ENCODE peak calls at places on chromosomes 3 and 15, in six cellular contexts. M, A, J, Y, S and C are unnamed samples.

GRCh38 chr3:129530331-129530761 is 1.9 kb downstream of the RHO start:
- DNase-seq in S (peak), A (peak), J (peak), Y (peak), M (no peak), C (no peak)

GRCh38 chr15:27869697-27870281 is 229.3 kb downstream of the OCA2 start:
- DNase-seq in Y (no peak), M (no peak), J (no peak), A (no peak), S (no peak), C (no peak)

GRCh38 chr3:15601399-15602145 is at the start of the genes BTD and HACL1:
- DNase-seq in Y (peak), M (peak), J (peak), A (peak), S (peak), C (peak)

GRCh38 chr3:191329654-191330308 is 545 bp downstream of the UTS2B start:
- DNase-seq in M (peak), S (peak), Y (peak), A (peak), J (peak), C (peak)

GRCh38 chr3:8518138-8518537 is 16.5 kb downstream of the LMCD1 start:
- DNase-seq in Y (no peak), S (no peak), J (peak), A (peak), M (no peak), C (no peak)

GRCh38 chr15:61030451-61030850 is 198.7 kb downstream of the RORA start:
- DNase-seq in J (no peak), M (no peak), A (peak), S (no peak), Y (no peak), C (no peak)

GRCh38 chr15:66907826-66908502 is 157.4 kb upstream of the SMAD3 start:
- DNase-seq in Y (no peak), S (peak), M (no peak), J (no peak), A (peak), C (no peak)

GRCh38 chr3:52248165-52248541 is 2.6 kb downstream of the PPM1M start:
- DNase-seq in M (no peak), A (no peak), S (no peak), Y (no peak), J (no peak), C (no peak)

GRCh38 chr15:37372064-37372463 is 271.7 kb upstream of the MEIS2 start:
- DNase-seq in S (no peak), A (no peak), Y (no peak), M (no peak), J (no peak), C (peak)

GRCh38 chr3:188848947-188849346 is 322.8 kb upstream of the TPRG1 start:
- DNase-seq in A (no peak), Y (no peak), S (no peak), J (no peak), M (no peak), C (no peak)

GRCh38 chr15:25883860-25884259 is 20.7 kb upstream of the ATP10A start:
- DNase-seq in M (no peak), Y (no peak), J (no peak), S (no peak), A (peak), C (peak)

GRCh38 chr15:100307241-100307855 is 34.4 kb downstream of the ADAMTS17 start:
- DNase-seq in S (no peak), Y (no peak), J (no peak), M (no peak), A (no peak), C (no peak)

GRCh38 chr15:40845511-40846284 is 1.9 kb downstream of the SPINT1 start:
- DNase-seq in A (no peak), Y (peak), M (no peak), S (peak), J (no peak), C (peak)

GRCh38 chr15:40471105-40471777 is 457 bp downstream of the CHST14 start:
- DNase-seq in M (peak), A (peak), S (peak), Y (peak), J (peak), C (no peak)

GRCh38 chr3:37216597-37217097 is 42.3 kb upstream of the LRRFIP2 start:
- DNase-seq in M (no peak), J (no peak), A (no peak), S (no peak), Y (no peak), C (no peak)

GRCh38 chr15:70253461-70254156 is 155.9 kb upstream of the TLE3 start:
- DNase-seq in Y (no peak), J (no peak), M (no peak), A (no peak), S (no peak), C (no peak)

GRCh38 chr3:27423463-27423862 is 54.3 kb upstream of the NEK10 start:
- DNase-seq in S (no peak), J (peak), Y (peak), A (peak), M (no peak), C (no peak)

GRCh38 chr15:90291679-90292356 is 26.3 kb downstream of the NGRN start:
- DNase-seq in Y (peak), M (no peak), S (peak), A (no peak), J (no peak), C (peak)

GRCh38 chr3:195153121-195153520 is 117.8 kb downstream of the XXYLT1 start:
- DNase-seq in S (peak), J (peak), Y (peak), M (no peak), A (peak), C (no peak)

GRCh38 chr15:89829161-89829560 is 14.5 kb upstream of the ANPEP start:
- DNase-seq in M (no peak), A (no peak), Y (no peak), J (no peak), S (no peak), C (no peak)

GRCh38 chr3:25493786-25494185 is 65.7 kb downstream of the RARB start:
- DNase-seq in S (no peak), M (no peak), A (peak), J (no peak), Y (no peak), C (no peak)

GRCh38 chr3:4140921-4141320 is 162.2 kb upstream of the SETMAR start:
- DNase-seq in Y (no peak), J (no peak), M (no peak), A (no peak), S (no peak), C (no peak)

GRCh38 chr15:63497642-63498100 is 6.7 kb upstream of the USP3 start:
- DNase-seq in M (no peak), S (no peak), A (no peak), J (peak), Y (no peak), C (no peak)

GRCh38 chr15:68640791-68641331 is 62.1 kb downstream of the CORO2B start:
- DNase-seq in A (no peak), Y (no peak), M (no peak), J (no peak), S (no peak), C (no peak)

GRCh38 chr3:50448752-50449539 is 54.5 kb downstream of the CACNA2D2 start:
- DNase-seq in M (no peak), J (no peak), S (no peak), A (no peak), Y (no peak), C (no peak)
- H2BK5ac ChIP-seq in M (no peak), J (no peak), S (no peak), A (no peak), Y (no peak), C (no peak)

DNA sequence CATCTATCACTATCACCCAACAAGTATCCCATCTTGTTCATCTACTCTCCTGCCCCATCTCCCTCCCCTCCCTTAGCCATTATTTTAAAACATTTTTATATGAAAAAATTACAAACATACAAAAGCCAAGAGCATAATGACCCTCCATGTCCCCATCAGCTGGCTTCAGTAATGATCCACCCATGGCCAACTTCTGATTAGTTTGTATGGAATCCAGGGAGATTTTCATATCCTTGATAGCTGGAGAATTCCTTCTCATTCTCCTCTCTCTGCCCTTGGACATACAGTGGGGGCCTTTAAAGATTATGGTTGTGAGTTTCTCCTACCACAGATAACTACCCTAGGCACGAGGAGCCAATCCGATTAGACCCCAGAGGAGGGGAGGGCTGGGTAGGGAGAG is 40.2 kb downstream of the IRAK2 start:
- DNase-seq in A (peak), M (no peak), Y (no peak), S (no peak), J (no peak), C (no peak)
- H3K9ac ChIP-seq in A (peak), M (no peak), Y (no peak), S (no peak), J (peak), C (no peak)

GRCh38 chr15:76312540-76313174 is 1.4 kb upstream of the ETFA start:
- DNase-seq in A (peak), J (peak), M (no peak), Y (peak), S (no peak), C (peak)

GRCh38 chr15:76311071-76311956 is at the start of gene ETFA:
- DNase-seq in M (peak), S (peak), A (peak), J (peak), Y (peak), C (peak)

GRCh38 chr15:76313731-76314130 is 2.5 kb upstream of the ETFA start:
- DNase-seq in J (no peak), A (no peak), Y (no peak), M (no peak), S (no peak), C (peak)

GRCh38 chr15:76309561-76310330 is 1.5 kb downstream of the ETFA start:
- DNase-seq in J (peak), S (no peak), A (no peak), Y (peak), M (no peak), C (peak)

GRCh38 chr15:76310470-76311070 is 699 bp downstream of the ETFA start:
- DNase-seq in M (no peak), J (peak), A (no peak), Y (no peak), S (no peak), C (peak)
- H4K8ac ChIP-seq in M (no peak), J (peak), A (peak), Y (no peak), S (no peak), C (peak)

DNA sequence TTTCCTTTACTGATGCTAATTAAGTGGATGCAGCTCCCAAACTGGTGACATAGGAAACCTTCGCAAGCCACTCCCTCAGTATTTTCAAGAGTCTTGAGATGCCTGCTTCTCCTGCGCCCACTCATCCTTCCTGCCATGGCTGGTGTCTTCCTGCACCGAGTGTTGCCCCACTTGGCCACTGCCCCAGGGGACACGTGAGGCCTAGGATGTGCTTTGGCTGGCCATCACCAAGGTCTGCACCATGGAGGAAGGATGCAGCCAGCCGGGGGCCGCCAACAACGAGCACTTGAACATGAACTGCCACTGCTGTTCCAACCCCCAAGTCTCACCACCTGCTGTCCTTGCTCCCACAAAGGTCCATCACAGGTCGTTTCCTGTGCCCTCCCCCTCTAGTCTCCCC is 34.1 kb downstream of the EPHB3 start:
- DNase-seq in S (no peak), A (no peak), M (no peak), J (no peak), Y (no peak), C (no peak)
- H2BK5ac ChIP-seq in S (no peak), A (no peak), M (no peak), J (no peak), Y (no peak), C (no peak)

DNA sequence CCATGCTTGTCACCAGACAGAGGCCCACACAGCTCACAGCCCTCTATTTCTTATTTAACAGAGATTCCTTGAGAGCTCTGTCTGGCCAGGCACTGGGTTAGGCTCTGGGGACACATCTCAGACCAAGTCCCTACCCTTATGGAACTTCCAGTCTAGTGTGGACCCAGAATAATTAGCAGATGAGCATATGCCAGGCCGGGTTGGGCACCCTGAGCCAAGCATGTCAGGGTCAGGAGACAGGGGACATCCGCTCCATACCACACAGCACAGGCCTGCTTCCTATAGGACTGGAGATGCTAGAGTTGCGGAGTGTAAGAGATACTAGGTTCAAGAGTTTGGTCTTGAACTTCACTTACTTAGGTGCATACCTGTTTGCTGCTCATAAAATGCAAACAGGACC is 20.4 kb downstream of the MGLL start:
- DNase-seq in Y (no peak), S (no peak), J (no peak), M (no peak), A (no peak), C (no peak)
- H3K9ac ChIP-seq in Y (no peak), S (no peak), J (no peak), M (no peak), A (no peak), C (no peak)

GRCh38 chr3:9944271-9944670 is 7.9 kb downstream of the PRRT3 start:
- DNase-seq in M (no peak), S (no peak), Y (no peak), J (no peak), A (no peak), C (no peak)
- H4K8ac ChIP-seq in M (no peak), S (no peak), Y (no peak), J (no peak), A (no peak), C (no peak)

GRCh38 chr15:52441846-52442245 is 86.8 kb downstream of the MYO5A start:
- DNase-seq in S (no peak), M (no peak), Y (no peak), A (peak), J (no peak), C (peak)

GRCh38 chr15:52440414-52440813 is 88.3 kb downstream of the MYO5A start:
- DNase-seq in S (no peak), M (no peak), J (peak), Y (peak), A (peak), C (no peak)

GRCh38 chr15:52448010-52448890 is 80.4 kb downstream of the MYO5A start:
- DNase-seq in S (no peak), A (no peak), J (no peak), M (no peak), Y (no peak), C (no peak)

GRCh38 chr15:52445553-52445952 is 83.1 kb downstream of the MYO5A start:
- DNase-seq in J (no peak), M (no peak), S (no peak), A (no peak), Y (no peak), C (no peak)

GRCh38 chr15:52445954-52446353 is 82.7 kb downstream of the MYO5A start:
- DNase-seq in Y (no peak), S (peak), M (no peak), A (no peak), J (no peak), C (no peak)
- H2BK5ac ChIP-seq in Y (no peak), S (no peak), M (no peak), A (no peak), J (no peak), C (no peak)